ENCODE peak calls at places on chromosomes 6 and 20, in six cellular contexts. K, U, V, C, W and T are unnamed samples.

GRCh38 chr20:17951323-17951722 is 17.3 kb downstream of the SNX5 start:
- DNase-seq in K (no peak), U (no peak), V (no peak), C (no peak), W (no peak), T (no peak)

GRCh38 chr20:48603116-48603818 is 224.5 kb downstream of the PREX1 start:
- DNase-seq in K (no peak), U (no peak), V (no peak), C (no peak), W (no peak), T (no peak)

GRCh38 chr6:113529191-113529590 is 328.0 kb upstream of the MARCKS start:
- DNase-seq in K (no peak), U (peak; percentile 25), V (no peak), C (no peak), W (no peak), T (no peak)

GRCh38 chr6:82487895-82488294 is 124.3 kb downstream of the TPBG start:
- DNase-seq in K (no peak), U (no peak), V (no peak), C (no peak), W (no peak), T (no peak)

GRCh38 chr6:89464295-89464694 is 31.3 kb downstream of the ANKRD6 start:
- DNase-seq in K (no peak), U (no peak), V (no peak), C (no peak), W (no peak), T (no peak)

GRCh38 chr6:113401231-113401630 is 455.9 kb upstream of the MARCKS start:
- DNase-seq in K (no peak), U (no peak), V (no peak), C (no peak), W (no peak), T (no peak)

GRCh38 chr6:111480988-111481830 is 1.8 kb downstream of the REV3L start:
- DNase-seq in K (no peak), U (no peak), V (peak; percentile 21), C (no peak), W (peak; percentile 47), T (no peak)

GRCh38 chr20:50308513-50309279 is 118.1 kb downstream of the CEBPB start:
- DNase-seq in K (peak; percentile 53), U (peak; percentile 96), V (no peak), C (no peak), W (peak; percentile 14), T (peak; percentile 98)

GRCh38 chr6:111849298-111849697 is 24.0 kb downstream of the FYN start:
- DNase-seq in K (no peak), U (no peak), V (no peak), C (no peak), W (no peak), T (no peak)

GRCh38 chr6:32086661-32087573 is 22.2 kb downstream of the TNXB start:
- DNase-seq in K (no peak), U (peak; percentile 61), V (no peak), C (peak; percentile 27), W (no peak), T (peak; percentile 37)

GRCh38 chr6:10951675-10952282 is 64.9 kb downstream of the SYCP2L start:
- DNase-seq in K (no peak), U (peak; percentile 86), V (peak; percentile 9), C (no peak), W (peak; percentile 38), T (peak; percentile 77)

GRCh38 chr6:87213364-87213763 is 58.0 kb downstream of the ZNF292 start:
- DNase-seq in K (no peak), U (no peak), V (no peak), C (no peak), W (no peak), T (no peak)

GRCh38 chr6:55825402-55826051 is 49.9 kb downstream of the BMP5 start:
- DNase-seq in K (no peak), U (peak; percentile 79), V (no peak), C (no peak), W (no peak), T (peak; percentile 18)

GRCh38 chr6:116246089-116246488 is 7.8 kb downstream of the TSPYL4 start:
- DNase-seq in K (no peak), U (peak; percentile 86), V (no peak), C (no peak), W (no peak), T (peak; percentile 52)

GRCh38 chr6:3090013-3090412 is 21.7 kb downstream of the RIPK1 start:
- DNase-seq in K (no peak), U (peak; percentile 33), V (no peak), C (no peak), W (no peak), T (no peak)

GRCh38 chr6:105326838-105327745 is 75.8 kb downstream of the PREP start:
- DNase-seq in K (no peak), U (peak; percentile 40), V (peak; percentile 56), C (no peak), W (peak; percentile 59), T (peak; percentile 18)

GRCh38 chr6:136751478-136751956 is 40.8 kb downstream of the MAP3K5 start:
- DNase-seq in K (no peak), U (no peak), V (no peak), C (peak; percentile 25), W (no peak), T (no peak)

GRCh38 chr6:148497256-148497655 is 154.6 kb downstream of the SASH1 start:
- DNase-seq in K (no peak), U (peak; percentile 42), V (no peak), C (no peak), W (no peak), T (no peak)

GRCh38 chr6:87391334-87391733 is 16.4 kb upstream of the CFAP206 start:
- DNase-seq in K (no peak), U (peak; percentile 50), V (peak; percentile 47), C (no peak), W (peak; percentile 19), T (no peak)

GRCh38 chr6:82185948-82186347 is 61.6 kb downstream of the IBTK start:
- DNase-seq in K (no peak), U (peak; percentile 18), V (no peak), C (no peak), W (no peak), T (no peak)

GRCh38 chr20:61507778-61508177 is 255.7 kb downstream of the CDH4 start:
- DNase-seq in K (no peak), U (no peak), V (no peak), C (no peak), W (no peak), T (no peak)

GRCh38 chr6:33029297-33030184 is 20.1 kb upstream of the HLA-DOA start:
- DNase-seq in K (no peak), U (peak; percentile 49), V (no peak), C (no peak), W (peak; percentile 11), T (no peak)

GRCh38 chr20:11901127-11901526 is 16.6 kb upstream of the BTBD3 start:
- DNase-seq in K (no peak), U (peak; percentile 79), V (no peak), C (no peak), W (no peak), T (peak; percentile 47)

GRCh38 chr6:26199773-26200728 is 112.8 kb downstream of the HFE start:
- DNase-seq in K (no peak), U (peak; percentile 57), V (peak; percentile 65), C (no peak), W (no peak), T (no peak)

GRCh38 chr20:25695532-25696383 is 895 bp downstream of the ZNF337 start:
- DNase-seq in K (no peak), U (no peak), V (no peak), C (peak; percentile 16), W (no peak), T (no peak)

GRCh38 chr6:37303891-37304503 is 46.1 kb upstream of the TMEM217 start:
- DNase-seq in K (no peak), U (peak; percentile 70), V (peak; percentile 21), C (peak; percentile 7), W (peak; percentile 52), T (no peak)

GRCh38 chr20:4502756-4503155 is 219.0 kb upstream of the PRND start:
- DNase-seq in K (no peak), U (no peak), V (no peak), C (no peak), W (no peak), T (no peak)

GRCh38 chr20:444862-445426 is 17.4 kb downstream of the TBC1D20 start:
- DNase-seq in K (no peak), U (peak; percentile 74), V (no peak), C (no peak), W (peak; percentile 75), T (no peak)

GRCh38 chr6:39153766-39154397 is 38.9 kb upstream of the SAYSD1 start:
- DNase-seq in K (no peak), U (no peak), V (no peak), C (peak; percentile 35), W (no peak), T (no peak)

GRCh38 chr20:19887566-19888268 is 129.4 kb upstream of the NAA20 start:
- DNase-seq in K (no peak), U (no peak), V (no peak), C (no peak), W (no peak), T (no peak)

GRCh38 chr20:32487381-32487780 is 97.8 kb downstream of the NOL4L start:
- DNase-seq in K (no peak), U (no peak), V (no peak), C (no peak), W (no peak), T (no peak)

GRCh38 chr6:8879334-8879733 is 444.0 kb upstream of the SLC35B3 start:
- DNase-seq in K (no peak), U (no peak), V (no peak), C (no peak), W (no peak), T (no peak)

GRCh38 chr20:57627972-57628650 is 7.9 kb upstream of the ZBP1 start:
- DNase-seq in K (no peak), U (peak; percentile 81), V (no peak), C (peak; percentile 38), W (no peak), T (no peak)

GRCh38 chr6:98633886-98634285 is 200.5 kb upstream of the POU3F2 start:
- DNase-seq in K (no peak), U (no peak), V (no peak), C (no peak), W (no peak), T (no peak)

GRCh38 chr6:10413850-10414765 is 766 bp downstream of the TFAP2A start:
- DNase-seq in K (no peak), U (no peak), V (peak; percentile 52), C (no peak), W (no peak), T (no peak)

GRCh38 chr6:49341869-49342268 is 121.2 kb downstream of the MMUT start:
- DNase-seq in K (no peak), U (no peak), V (no peak), C (no peak), W (no peak), T (no peak)